ENCODE peak calls at places on chromosomes 12 and 14, in six cellular contexts. One of them, this sample, is unnamed.

GRCh38 chr12:69595689-69596088 is 10.4 kb downstream of the CCT2 start:
- DNase-seq in mesendoderm: no peak
- DNase-seq in neuronal stem cell: no peak
- DNase-seq in IMR-90: no peak
- DNase-seq in H1: no peak
- DNase-seq in mesenchymal stem cell: no peak
- DNase-seq in this sample: no peak

GRCh38 chr12:77847060-77847541 is 16.4 kb downstream of the NAV3 start:
- DNase-seq in mesendoderm: peak
- DNase-seq in neuronal stem cell: no peak
- DNase-seq in IMR-90: peak
- DNase-seq in H1: no peak
- DNase-seq in mesenchymal stem cell: peak
- DNase-seq in this sample: no peak

GRCh38 chr14:105480807-105481801 is 5.6 kb upstream of the CRIP1 start:
- DNase-seq in mesendoderm: peak
- DNase-seq in neuronal stem cell: peak
- DNase-seq in IMR-90: peak
- DNase-seq in H1: peak
- DNase-seq in mesenchymal stem cell: peak
- DNase-seq in this sample: peak

GRCh38 chr14:33938131-33938949 is 12.5 kb downstream of the EGLN3 start:
- DNase-seq in mesendoderm: peak
- DNase-seq in neuronal stem cell: no peak
- DNase-seq in IMR-90: no peak
- DNase-seq in H1: peak
- DNase-seq in mesenchymal stem cell: peak
- DNase-seq in this sample: peak

GRCh38 chr14:105261781-105262180 is 13.4 kb downstream of the BTBD6 start:
- DNase-seq in mesendoderm: no peak
- DNase-seq in neuronal stem cell: no peak
- DNase-seq in IMR-90: no peak
- DNase-seq in H1: no peak
- DNase-seq in mesenchymal stem cell: no peak
- DNase-seq in this sample: no peak

GRCh38 chr14:29734732-29735131 is 192.9 kb downstream of the PRKD1 start:
- DNase-seq in mesendoderm: peak
- DNase-seq in neuronal stem cell: no peak
- DNase-seq in IMR-90: no peak
- DNase-seq in H1: no peak
- DNase-seq in mesenchymal stem cell: no peak
- DNase-seq in this sample: no peak

GRCh38 chr12:3225154-3225795 is 148.1 kb downstream of the TSPAN9 start:
- DNase-seq in mesendoderm: no peak
- DNase-seq in neuronal stem cell: no peak
- DNase-seq in IMR-90: peak
- DNase-seq in H1: no peak
- DNase-seq in mesenchymal stem cell: peak
- DNase-seq in this sample: no peak

GRCh38 chr14:28157289-28157869 is 609.2 kb upstream of the FOXG1 start:
- DNase-seq in mesendoderm: no peak
- DNase-seq in neuronal stem cell: no peak
- DNase-seq in IMR-90: no peak
- DNase-seq in H1: no peak
- DNase-seq in mesenchymal stem cell: no peak
- DNase-seq in this sample: no peak

GRCh38 chr14:64835431-64835830 is 44.3 kb downstream of the SPTB start:
- DNase-seq in mesendoderm: no peak
- DNase-seq in neuronal stem cell: no peak
- DNase-seq in IMR-90: no peak
- DNase-seq in H1: no peak
- DNase-seq in mesenchymal stem cell: no peak
- DNase-seq in this sample: no peak

GRCh38 chr12:3805058-3805457 is 52.1 kb upstream of the CRACR2A start:
- DNase-seq in mesendoderm: no peak
- DNase-seq in neuronal stem cell: no peak
- DNase-seq in IMR-90: no peak
- DNase-seq in H1: no peak
- DNase-seq in mesenchymal stem cell: no peak
- DNase-seq in this sample: no peak

GRCh38 chr12:104973250-104973649 is 12.9 kb upstream of the NOPCHAP1 start:
- DNase-seq in mesendoderm: no peak
- DNase-seq in neuronal stem cell: no peak
- DNase-seq in IMR-90: no peak
- DNase-seq in H1: no peak
- DNase-seq in mesenchymal stem cell: no peak
- DNase-seq in this sample: no peak

GRCh38 chr14:25607095-25607657 is 557.2 kb upstream of the STXBP6 start:
- DNase-seq in mesendoderm: peak
- DNase-seq in neuronal stem cell: no peak
- DNase-seq in IMR-90: no peak
- DNase-seq in H1: no peak
- DNase-seq in mesenchymal stem cell: no peak
- DNase-seq in this sample: no peak

GRCh38 chr14:67228325-67228984 is 12.8 kb upstream of the PALS1 start:
- DNase-seq in mesendoderm: no peak
- DNase-seq in neuronal stem cell: no peak
- DNase-seq in IMR-90: peak
- DNase-seq in H1: no peak
- DNase-seq in mesenchymal stem cell: no peak
- DNase-seq in this sample: no peak

GRCh38 chr14:26290007-26290530 is 307.8 kb downstream of the NOVA1 start:
- DNase-seq in mesendoderm: no peak
- DNase-seq in neuronal stem cell: no peak
- DNase-seq in IMR-90: peak
- DNase-seq in H1: no peak
- DNase-seq in mesenchymal stem cell: peak
- DNase-seq in this sample: no peak

GRCh38 chr12:116179384-116179783 is 98.1 kb downstream of the MED13L start:
- DNase-seq in mesendoderm: no peak
- DNase-seq in neuronal stem cell: no peak
- DNase-seq in IMR-90: no peak
- DNase-seq in H1: no peak
- DNase-seq in mesenchymal stem cell: no peak
- DNase-seq in this sample: no peak

GRCh38 chr12:122028601-122029560 is 7.2 kb downstream of the BCL7A start:
- DNase-seq in mesendoderm: no peak
- DNase-seq in neuronal stem cell: no peak
- DNase-seq in IMR-90: no peak
- DNase-seq in H1: no peak
- DNase-seq in mesenchymal stem cell: no peak
- DNase-seq in this sample: no peak

GRCh38 chr12:1768585-1768984 is 51.8 kb upstream of the LRTM2 start:
- DNase-seq in mesendoderm: no peak
- DNase-seq in neuronal stem cell: no peak
- DNase-seq in IMR-90: no peak
- DNase-seq in H1: no peak
- DNase-seq in mesenchymal stem cell: no peak
- DNase-seq in this sample: no peak

GRCh38 chr12:109517619-109518018 is 40.2 kb downstream of the UBE3B start:
- DNase-seq in mesendoderm: no peak
- DNase-seq in neuronal stem cell: no peak
- DNase-seq in IMR-90: no peak
- DNase-seq in H1: no peak
- DNase-seq in mesenchymal stem cell: peak
- DNase-seq in this sample: no peak

GRCh38 chr14:54221432-54221803 is 175.4 kb upstream of the CDKN3 start:
- DNase-seq in mesendoderm: no peak
- DNase-seq in neuronal stem cell: no peak
- DNase-seq in IMR-90: no peak
- DNase-seq in H1: no peak
- DNase-seq in mesenchymal stem cell: no peak
- DNase-seq in this sample: no peak

GRCh38 chr14:54221971-54222370 is 174.8 kb upstream of the CDKN3 start:
- DNase-seq in mesendoderm: no peak
- DNase-seq in neuronal stem cell: no peak
- DNase-seq in IMR-90: no peak
- DNase-seq in H1: no peak
- DNase-seq in mesenchymal stem cell: no peak
- DNase-seq in this sample: no peak

GRCh38 chr14:54219281-54220121 is 177.3 kb upstream of the CDKN3 start:
- DNase-seq in mesendoderm: peak
- DNase-seq in neuronal stem cell: no peak
- DNase-seq in IMR-90: no peak
- DNase-seq in H1: peak
- DNase-seq in mesenchymal stem cell: no peak
- DNase-seq in this sample: no peak

GRCh38 chr14:54220122-54220691 is 176.6 kb upstream of the CDKN3 start:
- DNase-seq in mesendoderm: peak
- DNase-seq in neuronal stem cell: no peak
- DNase-seq in IMR-90: no peak
- DNase-seq in H1: peak
- DNase-seq in mesenchymal stem cell: peak
- DNase-seq in this sample: no peak

GRCh38 chr14:54220697-54221431 is 175.9 kb upstream of the CDKN3 start:
- DNase-seq in mesendoderm: no peak
- DNase-seq in neuronal stem cell: no peak
- DNase-seq in IMR-90: no peak
- DNase-seq in H1: no peak
- DNase-seq in mesenchymal stem cell: no peak
- DNase-seq in this sample: no peak
- H3K4me3 ChIP-seq in mesendoderm: no peak
- H3K4me3 ChIP-seq in neuronal stem cell: no peak
- H3K4me3 ChIP-seq in IMR-90: no peak
- H3K4me3 ChIP-seq in H1: peak
- H3K4me3 ChIP-seq in mesenchymal stem cell: peak
- H3K4me3 ChIP-seq in this sample: no peak

GRCh38 chr12:57230381-57231155 is 1.1 kb downstream of the SHMT2 start:
- DNase-seq in mesendoderm: no peak
- DNase-seq in neuronal stem cell: no peak
- DNase-seq in IMR-90: no peak
- DNase-seq in H1: no peak
- DNase-seq in mesenchymal stem cell: no peak
- DNase-seq in this sample: no peak
- H4K8ac ChIP-seq in mesendoderm: no peak
- H4K8ac ChIP-seq in neuronal stem cell: no peak
- H4K8ac ChIP-seq in IMR-90: peak
- H4K8ac ChIP-seq in H1: peak
- H4K8ac ChIP-seq in mesenchymal stem cell: peak
- H4K8ac ChIP-seq in this sample: peak

GRCh38 chr14:96576359-96576758 is 74.2 kb downstream of the PAPOLA start:
- DNase-seq in mesendoderm: no peak
- DNase-seq in neuronal stem cell: no peak
- DNase-seq in IMR-90: no peak
- DNase-seq in H1: no peak
- DNase-seq in mesenchymal stem cell: no peak
- DNase-seq in this sample: no peak

GRCh38 chr14:96574633-96575191 is 72.5 kb downstream of the PAPOLA start:
- DNase-seq in mesendoderm: no peak
- DNase-seq in neuronal stem cell: no peak
- DNase-seq in IMR-90: peak
- DNase-seq in H1: no peak
- DNase-seq in mesenchymal stem cell: no peak
- DNase-seq in this sample: no peak

GRCh38 chr14:96578619-96579018 is 76.4 kb downstream of the PAPOLA start:
- DNase-seq in mesendoderm: no peak
- DNase-seq in neuronal stem cell: no peak
- DNase-seq in IMR-90: no peak
- DNase-seq in H1: no peak
- DNase-seq in mesenchymal stem cell: no peak
- DNase-seq in this sample: no peak

GRCh38 chr14:96575233-96575632 is 73.1 kb downstream of the PAPOLA start:
- DNase-seq in mesendoderm: no peak
- DNase-seq in neuronal stem cell: no peak
- DNase-seq in IMR-90: no peak
- DNase-seq in H1: no peak
- DNase-seq in mesenchymal stem cell: no peak
- DNase-seq in this sample: no peak

DNA sequence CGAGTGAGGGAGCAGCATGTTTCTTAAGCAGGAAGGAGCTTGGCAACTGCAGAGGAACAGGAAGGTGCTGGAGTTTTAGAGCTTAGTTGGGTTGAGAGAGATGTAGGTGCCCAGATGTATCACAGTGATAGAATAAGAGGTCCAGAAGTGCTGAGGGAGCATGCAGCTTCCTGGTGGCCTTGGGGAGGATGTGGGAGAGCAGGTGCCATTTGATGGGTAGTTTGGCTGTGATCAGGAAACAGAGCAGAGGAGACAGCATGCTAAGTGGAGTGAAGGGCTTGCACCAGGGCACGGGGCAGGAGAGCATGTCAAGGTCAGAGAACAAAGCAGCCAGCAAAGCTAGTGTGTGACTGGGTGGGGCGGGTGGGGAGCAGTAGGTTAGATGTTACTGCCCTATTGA is 74.8 kb downstream of the PAPOLA start:
- DNase-seq in mesendoderm: no peak
- DNase-seq in neuronal stem cell: no peak
- DNase-seq in IMR-90: no peak
- DNase-seq in H1: no peak
- DNase-seq in mesenchymal stem cell: no peak
- DNase-seq in this sample: no peak
- H3K4me2 ChIP-seq in mesendoderm: no peak
- H3K4me2 ChIP-seq in neuronal stem cell: no peak
- H3K4me2 ChIP-seq in IMR-90: no peak
- H3K4me2 ChIP-seq in H1: no peak
- H3K4me2 ChIP-seq in mesenchymal stem cell: no peak
- H3K4me2 ChIP-seq in this sample: no peak

DNA sequence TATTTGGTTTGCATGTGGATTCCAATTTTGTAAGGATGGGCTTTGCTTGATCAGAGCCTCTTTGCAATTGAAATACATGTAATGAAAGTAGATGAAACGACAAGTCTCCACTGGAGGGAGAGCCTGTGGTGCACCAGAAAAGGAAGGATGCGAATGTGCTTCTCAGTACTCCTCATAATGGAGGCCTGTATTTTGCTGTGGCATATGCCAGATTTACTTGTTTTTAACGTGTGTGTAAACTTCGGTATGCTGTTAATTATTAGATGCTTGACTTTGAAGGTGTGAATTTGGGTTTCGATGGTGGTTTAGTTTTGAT is 2.8 kb downstream of the DYRK2 start:
- DNase-seq in mesendoderm: peak
- DNase-seq in neuronal stem cell: no peak
- DNase-seq in IMR-90: peak
- DNase-seq in H1: no peak
- DNase-seq in mesenchymal stem cell: peak
- DNase-seq in this sample: no peak
- H3K4me3 ChIP-seq in mesendoderm: no peak
- H3K4me3 ChIP-seq in neuronal stem cell: no peak
- H3K4me3 ChIP-seq in IMR-90: no peak
- H3K4me3 ChIP-seq in H1: peak
- H3K4me3 ChIP-seq in mesenchymal stem cell: peak
- H3K4me3 ChIP-seq in this sample: no peak

This sample was measured in trophoblast cell.